ENCODE peak calls at places on chromosomes 12 and 14, in seven cellular contexts. S is activated effector memory CD4-positive, alpha-beta T cell treated with Interleukin-2 at 50 U/mL for 16 hours; H is A549; G is T-helper 9 cell; T is omental fat pad; C is NCI-H774; I is IMR-90. A is an unnamed sample.

GRCh38 chr14:97692084-97692483 is 894.9 kb downstream of the VRK1 start:
- DNase-seq in S (no peak), H (no peak), G (no peak), T (no peak), C (no peak), I (no peak), A (no peak)

GRCh38 chr12:92715625-92716024 is 12.8 kb downstream of the PLEKHG7 start:
- DNase-seq in S (no peak), H (no peak), G (no peak), T (no peak), C (no peak), I (no peak), A (no peak)

GRCh38 chr14:95526483-95527391 is 8.1 kb upstream of the GLRX5 start:
- DNase-seq in S (no peak), H (no peak), G (no peak), T (no peak), C (peak; percentile 11), I (peak; percentile 45), A (peak; percentile 55)

GRCh38 chr12:126932156-126932555 is 1334.8 kb upstream of the TMEM132C start:
- DNase-seq in S (no peak), H (no peak), G (no peak), T (no peak), C (no peak), I (no peak), A (no peak)

GRCh38 chr12:122449317-122449716 is 26.8 kb upstream of the CLIP1 start:
- DNase-seq in S (no peak), H (no peak), G (no peak), T (no peak), C (no peak), I (peak; percentile 95), A (peak; percentile 88)

GRCh38 chr14:74867673-74868072 is 8.3 kb downstream of the PROX2 start:
- DNase-seq in S (peak; percentile 28), H (no peak), G (peak; percentile 20), T (no peak), C (no peak), I (peak; percentile 28), A (no peak)

GRCh38 chr12:28710882-28711281 is 438.2 kb upstream of the FAR2 start:
- DNase-seq in S (no peak), H (no peak), G (no peak), T (no peak), C (no peak), I (peak; percentile 93), A (peak; percentile 93)

GRCh38 chr12:44581642-44582242 is 294.4 kb downstream of the NELL2 start:
- DNase-seq in S (no peak), H (no peak), G (no peak), T (no peak), C (no peak), I (no peak), A (no peak)

GRCh38 chr12:122518908-122519307 is 7.8 kb downstream of the RSRC2 start:
- DNase-seq in S (no peak), H (no peak), G (no peak), T (no peak), C (no peak), I (peak; percentile 33), A (no peak)

GRCh38 chr12:58608711-58609110 is 311.6 kb downstream of the LRIG3 start:
- DNase-seq in S (no peak), H (no peak), G (no peak), T (no peak), C (no peak), I (peak; percentile 24), A (no peak)

GRCh38 chr14:55807059-55807499 is 227.1 kb downstream of the KTN1 start:
- DNase-seq in S (peak; percentile 74), H (no peak), G (peak; percentile 66), T (peak; percentile 85), C (peak; percentile 54), I (peak; percentile 80), A (peak; percentile 77)

GRCh38 chr12:26255893-26256645 is 60.7 kb downstream of the SSPN start:
- DNase-seq in S (no peak), H (no peak), G (no peak), T (no peak), C (no peak), I (no peak), A (no peak)

GRCh38 chr12:131085816-131086591 is 132.3 kb downstream of the ADGRD1 start:
- DNase-seq in S (no peak), H (no peak), G (no peak), T (peak; percentile 8), C (no peak), I (no peak), A (no peak)

A was measured in fibroblast of mammary gland.